ENCODE peak calls at places on chromosomes 16 and 17, in six cellular contexts. One of them, this sample, is unnamed.
A peak's percentile ranks its signal among the peaks of the same experiment; 100 is the strongest.

GRCh38 chr17:56595831-56596740 is 2.6 kb downstream of the NOG start:
- DNase-seq in GM18507: no peak
- DNase-seq in activated B cell treated with CpG ODN at 0.5 μM for 24 hours: no peak
- DNase-seq in SW480: peak; percentile 13
- DNase-seq in EL: peak; percentile 72
- DNase-seq in CD8-positive, alpha-beta memory T cell: no peak
- DNase-seq in this sample: no peak

GRCh38 chr17:63435681-63436522 is 10.2 kb downstream of the CYB561 start:
- DNase-seq in GM18507: no peak
- DNase-seq in activated B cell treated with CpG ODN at 0.5 μM for 24 hours: no peak
- DNase-seq in SW480: no peak
- DNase-seq in EL: no peak
- DNase-seq in CD8-positive, alpha-beta memory T cell: no peak
- DNase-seq in this sample: peak; percentile 68

GRCh38 chr17:2624292-2624731 is 30.9 kb downstream of the PAFAH1B1 start:
- DNase-seq in GM18507: no peak
- DNase-seq in activated B cell treated with CpG ODN at 0.5 μM for 24 hours: no peak
- DNase-seq in SW480: no peak
- DNase-seq in EL: no peak
- DNase-seq in CD8-positive, alpha-beta memory T cell: no peak
- DNase-seq in this sample: no peak

GRCh38 chr17:49191407-49191916 is 18.9 kb downstream of the GNGT2 start:
- DNase-seq in GM18507: no peak
- DNase-seq in activated B cell treated with CpG ODN at 0.5 μM for 24 hours: no peak
- DNase-seq in SW480: no peak
- DNase-seq in EL: no peak
- DNase-seq in CD8-positive, alpha-beta memory T cell: no peak
- DNase-seq in this sample: no peak

GRCh38 chr16:85554791-85555548 is 58.2 kb upstream of the GSE1 start:
- DNase-seq in GM18507: no peak
- DNase-seq in activated B cell treated with CpG ODN at 0.5 μM for 24 hours: peak; percentile 55
- DNase-seq in SW480: peak; percentile 58
- DNase-seq in EL: peak; percentile 82
- DNase-seq in CD8-positive, alpha-beta memory T cell: peak; percentile 54
- DNase-seq in this sample: no peak

GRCh38 chr16:67531247-67531646 is 2.6 kb downstream of the RIPOR1 start:
- DNase-seq in GM18507: no peak
- DNase-seq in activated B cell treated with CpG ODN at 0.5 μM for 24 hours: no peak
- DNase-seq in SW480: no peak
- DNase-seq in EL: no peak
- DNase-seq in CD8-positive, alpha-beta memory T cell: no peak
- DNase-seq in this sample: no peak

GRCh38 chr17:76345377-76345945 is 8.3 kb downstream of the PRPSAP1 start:
- DNase-seq in GM18507: no peak
- DNase-seq in activated B cell treated with CpG ODN at 0.5 μM for 24 hours: no peak
- DNase-seq in SW480: peak; percentile 40
- DNase-seq in EL: no peak
- DNase-seq in CD8-positive, alpha-beta memory T cell: no peak
- DNase-seq in this sample: no peak

GRCh38 chr16:87420401-87421368 is 28.5 kb downstream of the MAP1LC3B start:
- DNase-seq in GM18507: no peak
- DNase-seq in activated B cell treated with CpG ODN at 0.5 μM for 24 hours: no peak
- DNase-seq in SW480: no peak
- DNase-seq in EL: no peak
- DNase-seq in CD8-positive, alpha-beta memory T cell: no peak
- DNase-seq in this sample: no peak

GRCh38 chr17:3659541-3660111 is 8.8 kb downstream of the TAX1BP3 start:
- DNase-seq in GM18507: no peak
- DNase-seq in activated B cell treated with CpG ODN at 0.5 μM for 24 hours: no peak
- DNase-seq in SW480: peak; percentile 57
- DNase-seq in EL: peak; percentile 87
- DNase-seq in CD8-positive, alpha-beta memory T cell: no peak
- DNase-seq in this sample: no peak

GRCh38 chr17:17790673-17791464 is 45.9 kb downstream of the SREBF1 start:
- DNase-seq in GM18507: no peak
- DNase-seq in activated B cell treated with CpG ODN at 0.5 μM for 24 hours: no peak
- DNase-seq in SW480: no peak
- DNase-seq in EL: no peak
- DNase-seq in CD8-positive, alpha-beta memory T cell: no peak
- DNase-seq in this sample: no peak

GRCh38 chr17:31931781-31932180 is 5.0 kb upstream of the SUZ12 start:
- DNase-seq in GM18507: no peak
- DNase-seq in activated B cell treated with CpG ODN at 0.5 μM for 24 hours: no peak
- DNase-seq in SW480: no peak
- DNase-seq in EL: no peak
- DNase-seq in CD8-positive, alpha-beta memory T cell: no peak
- DNase-seq in this sample: no peak

GRCh38 chr17:65170839-65171238 is 33.7 kb downstream of the RGS9 start:
- DNase-seq in GM18507: no peak
- DNase-seq in activated B cell treated with CpG ODN at 0.5 μM for 24 hours: no peak
- DNase-seq in SW480: no peak
- DNase-seq in EL: no peak
- DNase-seq in CD8-positive, alpha-beta memory T cell: no peak
- DNase-seq in this sample: no peak